ENCODE peak calls at places on chromosomes 16 and 17, in five cellular contexts. N, V, Q, R and W are unnamed samples.
A peak's percentile ranks its signal among the peaks of the same experiment; 100 is the strongest.

GRCh38 chr17:47882695-47883588 is 13.1 kb upstream of the SP2 start:
- DNase-seq in N (no peak), V (no peak), Q (no peak), R (no peak), W (no peak)

GRCh38 chr17:27567563-27567859 is 63.5 kb upstream of the LGALS9 start:
- DNase-seq in N (no peak), V (no peak), Q (no peak), R (no peak), W (no peak)

GRCh38 chr17:353213-353837 is 718 bp upstream of the RPH3AL start:
- DNase-seq in N (no peak), V (no peak), Q (no peak), R (no peak), W (no peak)

GRCh38 chr16:82405696-82406095 is 221.1 kb upstream of the CDH13 start:
- DNase-seq in N (no peak), V (no peak), Q (no peak), R (no peak), W (no peak)

GRCh38 chr16:73000020-73000906 is 47.7 kb downstream of the ZFHX3 start:
- DNase-seq in N (peak; percentile 56), V (no peak), Q (no peak), R (peak; percentile 46), W (no peak)

GRCh38 chr17:79841369-79842135 is 2.3 kb upstream of the CBX4 start:
- DNase-seq in N (no peak), V (no peak), Q (peak; percentile 54), R (no peak), W (no peak)

GRCh38 chr17:39926135-39926587 is 1.2 kb downstream of the ORMDL3 start:
- DNase-seq in N (no peak), V (no peak), Q (no peak), R (no peak), W (no peak)

GRCh38 chr16:68370921-68371651 is 60.3 kb downstream of the PRMT7 start:
- DNase-seq in N (no peak), V (no peak), Q (no peak), R (no peak), W (no peak)

GRCh38 chr17:59172436-59173004 is 17.0 kb downstream of the PRR11 start:
- DNase-seq in N (no peak), V (no peak), Q (no peak), R (no peak), W (no peak)

GRCh38 chr16:59296002-59296401 is 561.9 kb upstream of the GOT2 start:
- DNase-seq in N (no peak), V (no peak), Q (no peak), R (no peak), W (no peak)

GRCh38 chr17:65131244-65131643 is 5.9 kb upstream of the RGS9 start:
- DNase-seq in N (no peak), V (no peak), Q (no peak), R (no peak), W (no peak)

GRCh38 chr16:4805231-4805630 is 2.8 kb upstream of the ROGDI start:
- DNase-seq in N (no peak), V (no peak), Q (no peak), R (no peak), W (no peak)

GRCh38 chr17:846901-847777 is 65.0 kb downstream of the MRM3 start:
- DNase-seq in N (peak; percentile 22), V (no peak), Q (no peak), R (no peak), W (no peak)

DNA sequence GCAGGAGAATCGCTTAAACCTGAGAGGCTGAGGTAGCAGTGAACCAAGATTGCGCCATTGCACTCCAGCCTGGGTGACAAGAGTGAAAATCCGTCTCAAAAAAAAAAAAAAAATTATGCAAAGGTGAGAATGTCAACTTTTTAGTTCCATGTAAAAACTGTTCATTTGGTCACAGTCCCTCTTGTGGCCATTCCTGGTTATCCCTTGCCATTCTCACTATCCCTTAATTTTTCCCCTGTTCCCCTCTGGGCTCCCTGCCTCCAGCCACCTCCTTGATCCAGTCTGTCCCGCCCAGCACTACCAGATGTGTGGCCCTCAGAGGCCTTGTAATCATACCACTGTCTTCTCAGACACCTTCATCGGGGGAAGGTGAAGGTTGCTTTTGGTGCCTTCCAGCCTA is 23.4 kb downstream of the DCAF7 start:
- DNase-seq in N (peak; percentile 5), V (no peak), Q (peak; percentile 30), R (peak; percentile 10), W (no peak)
- TF ChIP-seq CTCF in N (peak; percentile 44), V (peak; percentile 54), Q (peak; percentile 30), R (peak; percentile 39), W (peak; percentile 75)

DNA sequence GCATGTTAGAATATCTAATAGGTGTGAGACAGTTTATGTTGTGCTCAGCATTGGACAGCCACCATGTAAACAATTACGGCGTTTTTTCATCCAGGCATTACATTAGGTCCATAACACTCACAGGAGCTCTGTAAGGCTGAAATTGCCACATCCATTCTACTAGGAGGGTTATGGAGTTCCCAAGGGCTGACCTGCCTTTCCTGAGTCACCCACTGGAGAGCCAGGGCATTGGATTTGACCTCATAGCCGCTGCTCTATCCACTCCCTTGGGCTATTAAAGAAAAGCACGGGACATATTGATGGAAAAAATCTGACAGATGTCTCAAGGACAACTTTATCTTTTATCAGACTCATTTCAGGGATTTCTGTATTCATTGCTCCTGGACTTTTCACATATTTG is 306.3 kb upstream of the HSBP1 start:
- DNase-seq in N (no peak), V (no peak), Q (no peak), R (no peak), W (no peak)
- TF ChIP-seq CTCF in N (no peak), V (no peak), Q (no peak), R (no peak), W (no peak)

GRCh38 chr17:67515490-67516088 is 138.5 kb downstream of the PITPNC1 start:
- DNase-seq in N (no peak), V (no peak), Q (no peak), R (no peak), W (no peak)

GRCh38 chr17:67506966-67507365 is 129.9 kb downstream of the PITPNC1 start:
- DNase-seq in N (peak; percentile 57), V (no peak), Q (no peak), R (peak; percentile 84), W (peak; percentile 86)

GRCh38 chr17:67514998-67515397 is 137.9 kb downstream of the PITPNC1 start:
- DNase-seq in N (no peak), V (no peak), Q (no peak), R (no peak), W (no peak)

GRCh38 chr17:67511012-67511411 is 133.9 kb downstream of the PITPNC1 start:
- DNase-seq in N (no peak), V (no peak), Q (no peak), R (no peak), W (no peak)
- TF ChIP-seq CTCF in N (no peak), V (no peak), Q (no peak), R (no peak), W (no peak)

GRCh38 chr17:8997994-8998628 is 23.2 kb upstream of the NTN1 start:
- DNase-seq in N (peak; percentile 34), V (peak; percentile 47), Q (peak; percentile 79), R (peak; percentile 51), W (peak; percentile 6)
- TF ChIP-seq CTCF in N (peak; percentile 78), V (peak; percentile 92), Q (peak; percentile 90), R (peak; percentile 95), W (peak; percentile 88)

GRCh38 chr16:85420501-85421337 is 192.4 kb upstream of the GSE1 start:
- DNase-seq in N (peak; percentile 25), V (peak; percentile 54), Q (peak; percentile 73), R (peak; percentile 40), W (no peak)
- TF ChIP-seq CTCF in N (peak; percentile 68), V (peak; percentile 100), Q (peak; percentile 100), R (peak; percentile 50), W (peak; percentile 99)

GRCh38 chr16:25905810-25906209 is 214.1 kb downstream of the HS3ST4 start:
- DNase-seq in N (no peak), V (no peak), Q (no peak), R (no peak), W (no peak)
- TF ChIP-seq CTCF in N (no peak), V (no peak), Q (no peak), R (no peak), W (no peak)